ENCODE peak calls at places on chromosomes 11 and 22, in seven cellular contexts. P, Y, R, F, O, X and E are unnamed samples.

GRCh38 chr22:26610072-26610958 is 7.5 kb downstream of the CRYBB1 start:
- DNase-seq in P (no peak), Y (peak), R (peak), F (no peak), O (peak), X (no peak), E (peak)

GRCh38 chr11:27313157-27313821 is 49.7 kb downstream of the CCDC34 start:
- DNase-seq in P (no peak), Y (no peak), R (no peak), F (no peak), O (no peak), X (no peak), E (no peak)

GRCh38 chr11:859394-860131 is 16.9 kb downstream of the TSPAN4 start:
- DNase-seq in P (no peak), Y (peak), R (no peak), F (no peak), O (no peak), X (peak), E (no peak)

GRCh38 chr11:75422248-75423231 is 10.5 kb downstream of the KLHL35 start:
- DNase-seq in P (no peak), Y (no peak), R (no peak), F (no peak), O (no peak), X (peak), E (no peak)

GRCh38 chr11:134659882-134660281 is 247.8 kb upstream of the B3GAT1 start:
- DNase-seq in P (no peak), Y (no peak), R (no peak), F (no peak), O (no peak), X (no peak), E (peak)

GRCh38 chr11:69280994-69281393 is 13.0 kb upstream of the MYEOV start:
- DNase-seq in P (no peak), Y (peak), R (no peak), F (no peak), O (peak), X (no peak), E (no peak)

GRCh38 chr11:85694385-85694980 is 8.5 kb upstream of the CCDC89 start:
- DNase-seq in P (no peak), Y (peak), R (peak), F (no peak), O (no peak), X (no peak), E (no peak)

GRCh38 chr11:1113405-1114201 is 38.9 kb downstream of the MUC2 start:
- DNase-seq in P (no peak), Y (no peak), R (no peak), F (no peak), O (no peak), X (no peak), E (no peak)

GRCh38 chr11:60265373-60266214 is 14.9 kb upstream of the MS4A4A start:
- DNase-seq in P (no peak), Y (peak), R (no peak), F (no peak), O (peak), X (peak), E (no peak)

GRCh38 chr11:108734956-108735559 is 70.2 kb downstream of the DDX10 start:
- DNase-seq in P (no peak), Y (peak), R (no peak), F (no peak), O (no peak), X (no peak), E (no peak)

GRCh38 chr11:117832511-117832910 is 8.0 kb upstream of the FXYD2 start:
- DNase-seq in P (no peak), Y (no peak), R (no peak), F (no peak), O (no peak), X (no peak), E (no peak)